ENCODE peak calls at places on chromosome 20, in seven cellular contexts. S is NCI-H1092 treated with DMSO at 0.1 percent for 48 hours; E is gastrocnemius medialis; I is HTR-8/SVneo; L is pancreas; F is naive B cell; R is activated T-helper 1 cell treated with anti-CD3 and anti-CD28 coated beads, Interleukin-12 subunit alpha, Interleukin-12 subunit beta, Interleukin-2, Interleukin-4 antibody, amounts not matched to agents 30 ng/mL and 10 ng/mL and 1 ng/mL, durations not matched to agents 14 hours and 24 hours and 36 hours. Q is an unnamed sample.

GRCh38 chr20:18524646-18525045 is 16.9 kb downstream of the SEC23B start:
- DNase-seq in E (no peak), R (no peak), I (no peak), F (no peak), L (no peak), S (no peak), Q (no peak)

GRCh38 chr20:3189561-3190131 is 14.8 kb downstream of the DDRGK1 start:
- DNase-seq in F (no peak), E (no peak), S (no peak), L (no peak), R (no peak), I (no peak), Q (no peak)

GRCh38 chr20:62220666-62221568 is 839 bp upstream of the HRH3 start:
- DNase-seq in I (no peak), L (no peak), S (no peak), E (no peak), R (no peak), F (no peak), Q (no peak)

GRCh38 chr20:63940472-63941266 is 15.5 kb downstream of the UCKL1 start:
- DNase-seq in L (no peak), S (no peak), E (no peak), I (no peak), R (no peak), F (no peak), Q (peak; percentile 21)

GRCh38 chr20:44803383-44803941 is 6.9 kb downstream of the RIMS4 start:
- DNase-seq in R (no peak), I (no peak), E (no peak), F (no peak), S (no peak), L (no peak), Q (peak; percentile 62)

GRCh38 chr20:50577175-50578018 is 67.2 kb downstream of the PTPN1 start:
- DNase-seq in F (no peak), L (peak; percentile 58), R (no peak), I (no peak), E (peak; percentile 93), S (peak; percentile 75), Q (peak; percentile 94)

GRCh38 chr20:8287328-8287727 is 155.3 kb downstream of the PLCB1 start:
- DNase-seq in S (no peak), R (no peak), L (no peak), E (no peak), F (no peak), I (no peak), Q (no peak)

GRCh38 chr20:40691566-40692239 is 2.7 kb upstream of the MAFB start:
- DNase-seq in S (no peak), F (no peak), R (no peak), L (no peak), I (no peak), E (no peak), Q (no peak)

GRCh38 chr20:23078351-23078993 is 7.7 kb downstream of the CD93 start:
- DNase-seq in E (no peak), I (no peak), R (no peak), S (no peak), L (no peak), F (no peak), Q (no peak)

GRCh38 chr20:49045440-49046086 is 549 bp upstream of the CSE1L start:
- DNase-seq in S (peak; percentile 24), L (peak; percentile 37), I (no peak), R (no peak), E (peak; percentile 5), F (no peak), Q (peak; percentile 67)

GRCh38 chr20:43899274-43899878 is 15.3 kb upstream of the TOX2 start:
- DNase-seq in S (no peak), L (no peak), E (no peak), F (no peak), I (no peak), R (no peak), Q (no peak)

GRCh38 chr20:4082406-4083102 is 67.2 kb upstream of the RNF24 start:
- DNase-seq in E (no peak), S (no peak), I (peak; percentile 81), R (peak; percentile 50), L (peak; percentile 21), F (peak; percentile 11), Q (no peak)

GRCh38 chr20:51687071-51687470 is 81.1 kb downstream of the ATP9A start:
- DNase-seq in R (no peak), F (no peak), S (no peak), E (no peak), L (no peak), I (peak; percentile 88), Q (no peak)

GRCh38 chr20:6566821-6567220 is 200.7 kb upstream of the BMP2 start:
- DNase-seq in S (no peak), R (no peak), I (no peak), F (no peak), E (no peak), L (no peak), Q (no peak)

GRCh38 chr20:50968289-50968688 is 9.7 kb downstream of the MOCS3 start:
- DNase-seq in L (no peak), S (no peak), I (no peak), E (no peak), F (no peak), R (no peak), Q (no peak)

GRCh38 chr20:46572181-46572580 is 21.7 kb upstream of the OCSTAMP start:
- DNase-seq in F (no peak), R (no peak), I (no peak), E (no peak), S (peak; percentile 91), L (peak; percentile 21), Q (no peak)

GRCh38 chr20:63540417-63541186 is 3.4 kb upstream of the PTK6 start:
- DNase-seq in I (no peak), S (peak; percentile 16), F (no peak), L (no peak), E (no peak), R (no peak), Q (no peak)

GRCh38 chr20:41329435-41330342 is 10.9 kb upstream of the LPIN3 start:
- DNase-seq in R (peak; percentile 53), I (peak; percentile 95), F (peak; percentile 22), E (peak; percentile 89), L (no peak), S (no peak), Q (peak; percentile 87)

GRCh38 chr20:62804632-62805364 is at the start of gene OGFR:
- DNase-seq in I (peak; percentile 86), R (peak; percentile 72), E (no peak), L (no peak), S (peak; percentile 27), F (peak; percentile 77), Q (peak; percentile 66)

GRCh38 chr20:2470051-2470431 is 548 bp downstream of the SNRPB start:
- DNase-seq in F (peak; percentile 63), L (peak; percentile 18), E (peak; percentile 17), S (peak; percentile 58), R (peak; percentile 58), I (peak; percentile 62), Q (peak; percentile 61)

GRCh38 chr20:17969884-17970409 is 1.1 kb downstream of the MGME1 start:
- DNase-seq in S (no peak), I (no peak), L (no peak), F (peak; percentile 77), R (peak; percentile 34), E (no peak), Q (peak; percentile 26)

GRCh38 chr20:45489083-45489531 is 19.6 kb downstream of the WFDC2 start:
- DNase-seq in S (no peak), F (no peak), I (no peak), E (no peak), L (no peak), R (no peak), Q (no peak)

GRCh38 chr20:32780749-32781402 is 18.7 kb downstream of the DNMT3B start:
- DNase-seq in F (no peak), S (peak; percentile 16), L (no peak), R (no peak), I (no peak), E (no peak), Q (no peak)

GRCh38 chr20:58614366-58614765 is 36.7 kb upstream of the STX16 start:
- DNase-seq in S (no peak), L (no peak), E (no peak), F (no peak), I (no peak), R (no peak), Q (no peak)

GRCh38 chr20:38555395-38555794 is 25.6 kb upstream of the ADIG start:
- DNase-seq in F (no peak), S (no peak), E (no peak), I (no peak), L (no peak), R (no peak), Q (no peak)

GRCh38 chr20:35831029-35831428 is 59.2 kb downstream of the PHF20 start:
- DNase-seq in E (no peak), L (no peak), I (no peak), S (no peak), F (no peak), R (no peak), Q (no peak)

GRCh38 chr20:61449916-61450315 is 197.9 kb downstream of the CDH4 start:
- DNase-seq in L (no peak), F (no peak), E (no peak), I (no peak), S (no peak), R (no peak), Q (no peak)

GRCh38 chr20:4451487-4451886 is 270.2 kb upstream of the PRND start:
- DNase-seq in R (no peak), L (no peak), I (no peak), E (no peak), F (no peak), S (no peak), Q (no peak)

GRCh38 chr20:50595988-50596693 is 86.0 kb downstream of the PTPN1 start:
- DNase-seq in I (peak; percentile 72), R (no peak), S (no peak), E (no peak), F (no peak), L (no peak), Q (no peak)

GRCh38 chr20:49424536-49424935 is 57.9 kb downstream of the KCNB1 start:
- DNase-seq in F (no peak), E (no peak), S (no peak), R (no peak), I (no peak), L (no peak), Q (peak; percentile 29)

GRCh38 chr20:55160022-55160421 is 684.6 kb downstream of the DOK5 start:
- DNase-seq in L (no peak), S (no peak), I (peak; percentile 29), E (no peak), F (no peak), R (no peak), Q (no peak)

GRCh38 chr20:709421-709820 is 33.8 kb upstream of the SCRT2 start:
- DNase-seq in F (no peak), E (no peak), S (peak; percentile 60), L (no peak), R (no peak), I (no peak), Q (peak; percentile 34)

GRCh38 chr20:44287272-44288097 is 23.5 kb downstream of the FITM2 start:
- DNase-seq in E (no peak), S (no peak), R (no peak), I (no peak), F (no peak), L (no peak), Q (no peak)

GRCh38 chr20:58891076-58891685 is 38.7 kb downstream of the GNAS start:
- DNase-seq in L (peak; percentile 75), E (peak; percentile 76), S (peak; percentile 78), F (peak; percentile 76), R (peak; percentile 63), I (peak; percentile 81), Q (peak; percentile 90)

GRCh38 chr20:36629719-36630340 is 16.2 kb downstream of the SLA2 start:
- DNase-seq in S (no peak), R (peak; percentile 49), I (no peak), E (no peak), L (no peak), F (no peak), Q (no peak)

GRCh38 chr20:63029358-63030121 is 22.8 kb upstream of the BHLHE23 start:
- DNase-seq in R (no peak), E (no peak), L (no peak), S (no peak), F (no peak), I (no peak), Q (no peak)

GRCh38 chr20:53723621-53724020 is 130.0 kb upstream of the ZNF217 start:
- DNase-seq in R (no peak), I (no peak), S (no peak), L (no peak), E (no peak), F (no peak), Q (no peak)